ENCODE peak calls at places on chromosomes 2 and 18, in six cellular contexts. One of them, this sample, is unnamed.

GRCh38 chr18:11163668-11164067 is 14.3 kb upstream of the PIEZO2 start:
- DNase-seq in DMS53: peak
- DNase-seq in H7: peak
- DNase-seq in foreskin fibroblast: no peak
- DNase-seq in A172: no peak
- DNase-seq in heart left ventricle: no peak
- DNase-seq in this sample: no peak

GRCh38 chr18:44742741-44743311 is 62.1 kb downstream of the SETBP1 start:
- DNase-seq in foreskin fibroblast: peak
- DNase-seq in H7: peak
- DNase-seq in heart left ventricle: peak
- DNase-seq in A172: no peak
- DNase-seq in DMS53: peak
- DNase-seq in this sample: peak

GRCh38 chr2:124983595-124983994 is 958.5 kb downstream of the CNTNAP5 start:
- DNase-seq in H7: no peak
- DNase-seq in A172: peak
- DNase-seq in foreskin fibroblast: peak
- DNase-seq in DMS53: no peak
- DNase-seq in heart left ventricle: no peak
- DNase-seq in this sample: no peak

GRCh38 chr2:128235581-128235980 is 83.1 kb downstream of the HS6ST1 start:
- DNase-seq in A172: no peak
- DNase-seq in H7: no peak
- DNase-seq in foreskin fibroblast: no peak
- DNase-seq in heart left ventricle: no peak
- DNase-seq in DMS53: no peak
- DNase-seq in this sample: no peak

GRCh38 chr2:238238766-238239551 is 879 bp downstream of the HES6 start:
- DNase-seq in heart left ventricle: no peak
- DNase-seq in H7: peak
- DNase-seq in A172: no peak
- DNase-seq in foreskin fibroblast: peak
- DNase-seq in DMS53: peak
- DNase-seq in this sample: no peak

GRCh38 chr2:133755515-133756311 is 187.4 kb upstream of the NCKAP5 start:
- DNase-seq in A172: peak
- DNase-seq in foreskin fibroblast: peak
- DNase-seq in H7: no peak
- DNase-seq in heart left ventricle: peak
- DNase-seq in DMS53: no peak
- DNase-seq in this sample: no peak

GRCh38 chr2:150710916-150711315 is 223.4 kb upstream of the RND3 start:
- DNase-seq in A172: no peak
- DNase-seq in H7: no peak
- DNase-seq in foreskin fibroblast: peak
- DNase-seq in DMS53: no peak
- DNase-seq in heart left ventricle: no peak
- DNase-seq in this sample: no peak

GRCh38 chr2:70442301-70443077 is 111.1 kb downstream of the TGFA start:
- DNase-seq in H7: no peak
- DNase-seq in DMS53: peak
- DNase-seq in heart left ventricle: no peak
- DNase-seq in A172: peak
- DNase-seq in foreskin fibroblast: no peak
- DNase-seq in this sample: no peak

GRCh38 chr2:70124983-70125480 is 37.8 kb downstream of the PCBP1 start:
- DNase-seq in H7: peak
- DNase-seq in DMS53: peak
- DNase-seq in A172: no peak
- DNase-seq in foreskin fibroblast: peak
- DNase-seq in heart left ventricle: peak
- DNase-seq in this sample: peak

GRCh38 chr18:26865557-26865956 is at the start of gene AQP4:
- DNase-seq in foreskin fibroblast: no peak
- DNase-seq in DMS53: peak
- DNase-seq in A172: no peak
- DNase-seq in heart left ventricle: peak
- DNase-seq in H7: peak
- DNase-seq in this sample: peak

GRCh38 chr2:58601017-58601416 is 359.9 kb upstream of the FANCL start:
- DNase-seq in heart left ventricle: no peak
- DNase-seq in foreskin fibroblast: peak
- DNase-seq in H7: no peak
- DNase-seq in DMS53: no peak
- DNase-seq in A172: no peak
- DNase-seq in this sample: no peak

GRCh38 chr2:227312579-227312978 is 12.5 kb upstream of the MFF start:
- DNase-seq in heart left ventricle: no peak
- DNase-seq in H7: no peak
- DNase-seq in DMS53: no peak
- DNase-seq in foreskin fibroblast: no peak
- DNase-seq in A172: no peak
- DNase-seq in this sample: no peak

GRCh38 chr2:101341901-101342624 is 33.6 kb upstream of the RNF149 start:
- DNase-seq in heart left ventricle: peak
- DNase-seq in H7: peak
- DNase-seq in foreskin fibroblast: peak
- DNase-seq in DMS53: peak
- DNase-seq in A172: peak
- DNase-seq in this sample: peak

GRCh38 chr2:25145803-25146202 is 22.6 kb downstream of the POMC start:
- DNase-seq in DMS53: no peak
- DNase-seq in A172: no peak
- DNase-seq in foreskin fibroblast: no peak
- DNase-seq in heart left ventricle: no peak
- DNase-seq in H7: no peak
- DNase-seq in this sample: no peak

GRCh38 chr2:228180126-228181097 is 1.1 kb downstream of the SPHKAP start:
- DNase-seq in heart left ventricle: peak
- DNase-seq in H7: peak
- DNase-seq in DMS53: peak
- DNase-seq in foreskin fibroblast: peak
- DNase-seq in A172: no peak
- DNase-seq in this sample: peak

GRCh38 chr2:100399714-100400113 is 17.8 kb downstream of the CHST10 start:
- DNase-seq in DMS53: no peak
- DNase-seq in H7: no peak
- DNase-seq in A172: no peak
- DNase-seq in heart left ventricle: no peak
- DNase-seq in foreskin fibroblast: no peak
- DNase-seq in this sample: no peak

GRCh38 chr2:95382686-95383634 is 19.5 kb upstream of the FAHD2A start:
- DNase-seq in H7: no peak
- DNase-seq in foreskin fibroblast: no peak
- DNase-seq in DMS53: no peak
- DNase-seq in heart left ventricle: no peak
- DNase-seq in A172: no peak
- DNase-seq in this sample: no peak

GRCh38 chr2:97715951-97716694 is 2.7 kb downstream of the ZAP70 start:
- DNase-seq in heart left ventricle: no peak
- DNase-seq in H7: peak
- DNase-seq in A172: no peak
- DNase-seq in foreskin fibroblast: no peak
- DNase-seq in DMS53: no peak
- DNase-seq in this sample: no peak

GRCh38 chr18:34590503-34590902 is 119.6 kb upstream of the DTNA start:
- DNase-seq in DMS53: no peak
- DNase-seq in heart left ventricle: no peak
- DNase-seq in H7: no peak
- DNase-seq in foreskin fibroblast: no peak
- DNase-seq in A172: no peak
- DNase-seq in this sample: no peak

GRCh38 chr2:147789720-147790119 is 55.1 kb upstream of the ACVR2A start:
- DNase-seq in DMS53: no peak
- DNase-seq in heart left ventricle: no peak
- DNase-seq in A172: no peak
- DNase-seq in H7: no peak
- DNase-seq in foreskin fibroblast: peak
- DNase-seq in this sample: no peak

GRCh38 chr2:46663614-46664013 is 184.2 kb downstream of the TMEM247 start:
- DNase-seq in foreskin fibroblast: no peak
- DNase-seq in DMS53: peak
- DNase-seq in H7: no peak
- DNase-seq in heart left ventricle: peak
- DNase-seq in A172: peak
- DNase-seq in this sample: no peak

GRCh38 chr2:19538411-19538963 is 180.1 kb upstream of the OSR1 start:
- DNase-seq in heart left ventricle: no peak
- DNase-seq in DMS53: peak
- DNase-seq in foreskin fibroblast: peak
- DNase-seq in H7: no peak
- DNase-seq in A172: peak
- DNase-seq in this sample: no peak

GRCh38 chr2:189370719-189371118 is 70.6 kb upstream of the WDR75 start:
- DNase-seq in heart left ventricle: no peak
- DNase-seq in A172: no peak
- DNase-seq in H7: no peak
- DNase-seq in foreskin fibroblast: peak
- DNase-seq in DMS53: no peak
- DNase-seq in this sample: no peak

GRCh38 chr2:32862269-32863055 is 84.3 kb upstream of the LTBP1 start:
- DNase-seq in foreskin fibroblast: no peak
- DNase-seq in A172: peak
- DNase-seq in H7: no peak
- DNase-seq in DMS53: no peak
- DNase-seq in heart left ventricle: no peak
- DNase-seq in this sample: no peak

GRCh38 chr2:84919885-84920580 is 14.6 kb downstream of the TMSB10 start:
- DNase-seq in H7: no peak
- DNase-seq in foreskin fibroblast: peak
- DNase-seq in heart left ventricle: peak
- DNase-seq in A172: peak
- DNase-seq in DMS53: peak
- DNase-seq in this sample: peak

This sample was measured in Ammon's horn.